ENCODE peak calls at places on chromosome 5, in nine cellular contexts. V is NCI-H1092; F is activated CD4-positive, alpha-beta T cell treated with anti-CD3 and anti-CD28 coated beads, Interleukin-2, amount 10 ng/mL, durations not matched to agents 7 days and 5 days; A is NCI-H1105 treated with DMSO at 0.1 percent for 48 hours; G is stimulated activated CD4-positive, alpha-beta T cell treated with anti-CD3 and anti-CD28 coated beads, Interleukin-2, amount 100 ng/mL, for 48 hours; Z is GM12891; S is fibroblast of lung; J is GM20000; P is AG04450. Q is an unnamed sample.

GRCh38 chr5:137078171-137078665 is 420.9 kb downstream of the SPOCK1 start:
- DNase-seq in S (no peak), A (no peak), V (no peak), G (no peak), Z (no peak), J (no peak), F (no peak), P (no peak), Q (no peak)

GRCh38 chr5:176737001-176737745 is 73.2 kb upstream of the UNC5A start:
- DNase-seq in V (no peak), G (no peak), Z (no peak), A (no peak), F (no peak), S (no peak), P (no peak), J (no peak), Q (no peak)

GRCh38 chr5:179065703-179066102 is 5.5 kb downstream of the ZNF354C start:
- DNase-seq in P (no peak), F (no peak), A (no peak), S (no peak), Z (no peak), G (no peak), J (no peak), V (no peak), Q (no peak)

GRCh38 chr5:171201285-171201684 is 107.8 kb upstream of the TLX3 start:
- DNase-seq in S (peak; percentile 2), J (no peak), V (peak; percentile 10), P (no peak), G (no peak), F (no peak), A (peak; percentile 83), Z (no peak), Q (no peak)

GRCh38 chr5:133969654-133970324 is 1.4 kb upstream of the C5orf15 start:
- DNase-seq in Z (no peak), F (no peak), A (no peak), G (no peak), J (peak; percentile 34), V (no peak), S (peak; percentile 26), P (no peak), Q (no peak)

GRCh38 chr5:179461576-179461975 is 88.8 kb upstream of the RUFY1 start:
- DNase-seq in V (no peak), F (no peak), G (no peak), J (no peak), A (no peak), P (no peak), S (no peak), Z (no peak), Q (no peak)

GRCh38 chr5:83069406-83069805 is 7.8 kb downstream of the TMEM167A start:
- DNase-seq in A (no peak), J (no peak), V (no peak), Z (no peak), G (no peak), P (no peak), F (no peak), S (no peak), Q (no peak)

GRCh38 chr5:135271533-135272310 is 127.3 kb downstream of the MACROH2A1 start:
- DNase-seq in F (no peak), A (no peak), S (peak; percentile 34), G (no peak), V (no peak), J (no peak), P (no peak), Z (no peak), Q (no peak)